ENCODE peak calls at places on chromosomes 12 and 14, in ten cellular contexts. K is mammary epithelial cell; Z is AG09319; M is fibroblast of lung; V is tibial artery; L is GM13977; R is CD4-positive, alpha-beta T cell; U is cardiac muscle cell; I is fibroblast of pulmonary artery; E is left ventricle myocardium inferior. O is an unnamed sample.

GRCh38 chr12:20646239-20646827 is 48.8 kb upstream of the SLCO1C1 start:
- DNase-seq in Z (peak), R (no peak), V (no peak), I (peak), L (peak), K (peak), U (peak), M (peak), E (no peak), O (no peak)

GRCh38 chr14:68312884-68313725 is 479.8 kb downstream of the ZFP36L1 start:
- DNase-seq in M (no peak), U (no peak), V (no peak), Z (no peak), E (no peak), L (peak), R (no peak), K (no peak), I (no peak), O (no peak)

GRCh38 chr12:126667340-126667739 is 1599.6 kb upstream of the TMEM132C start:
- DNase-seq in M (peak), V (no peak), R (no peak), U (no peak), I (peak), E (no peak), Z (peak), L (no peak), K (peak), O (no peak)

GRCh38 chr12:52615208-52615868 is 3.0 kb downstream of the KRT73 start:
- DNase-seq in L (no peak), K (peak), V (no peak), M (peak), E (no peak), Z (no peak), I (no peak), U (no peak), R (no peak), O (no peak)

GRCh38 chr14:38404100-38404541 is 148.2 kb upstream of the CLEC14A start:
- DNase-seq in I (peak), V (no peak), U (no peak), E (no peak), L (no peak), K (no peak), R (no peak), M (peak), Z (peak), O (no peak)

GRCh38 chr14:100896369-100897060 is 7.0 kb downstream of the RTL1 start:
- DNase-seq in U (no peak), M (no peak), L (no peak), Z (no peak), E (no peak), K (no peak), R (no peak), I (no peak), V (no peak), O (no peak)

GRCh38 chr12:119713551-119714031 is 45.7 kb downstream of the PRKAB1 start:
- DNase-seq in R (no peak), L (no peak), K (no peak), V (no peak), M (no peak), Z (no peak), U (no peak), I (no peak), E (no peak), O (no peak)

GRCh38 chr14:55898938-55899337 is 219.3 kb upstream of the PELI2 start:
- DNase-seq in Z (no peak), E (no peak), K (no peak), U (no peak), V (no peak), R (no peak), I (no peak), L (no peak), M (no peak), O (no peak)

GRCh38 chr12:117388865-117389508 is 27.6 kb upstream of the NOS1 start:
- DNase-seq in K (no peak), R (no peak), I (no peak), U (no peak), M (no peak), V (no peak), L (no peak), E (no peak), Z (no peak), O (no peak)

GRCh38 chr12:4283512-4284255 is 10.1 kb downstream of the CCND2 start:
- DNase-seq in U (no peak), R (no peak), Z (no peak), K (no peak), E (no peak), L (no peak), V (no peak), M (no peak), I (no peak), O (no peak)

GRCh38 chr14:76687611-76688372 is 73.5 kb upstream of the VASH1 start:
- DNase-seq in I (no peak), L (no peak), M (peak), V (no peak), K (peak), U (no peak), E (no peak), R (no peak), Z (no peak), O (no peak)

GRCh38 chr12:98656289-98657101 is 11.4 kb downstream of the APAF1 start:
- DNase-seq in R (no peak), M (peak), K (peak), Z (no peak), U (no peak), V (no peak), E (no peak), L (peak), I (peak), O (no peak)

GRCh38 chr14:103708750-103709187 is 6.5 kb downstream of the XRCC3 start:
- DNase-seq in M (no peak), V (no peak), K (no peak), Z (no peak), R (no peak), E (peak), L (no peak), U (no peak), I (no peak), O (no peak)

GRCh38 chr14:46490150-46490769 is 161.3 kb downstream of the RPL10L start:
- DNase-seq in K (no peak), L (peak), V (no peak), I (no peak), E (no peak), Z (no peak), U (peak), R (no peak), M (no peak), O (no peak)
- TF ChIP-seq CTCF in K (no peak), L (peak), V (no peak), I (no peak), E (no peak), Z (no peak), U (peak), R (no peak), M (no peak), O (no peak)

DNA sequence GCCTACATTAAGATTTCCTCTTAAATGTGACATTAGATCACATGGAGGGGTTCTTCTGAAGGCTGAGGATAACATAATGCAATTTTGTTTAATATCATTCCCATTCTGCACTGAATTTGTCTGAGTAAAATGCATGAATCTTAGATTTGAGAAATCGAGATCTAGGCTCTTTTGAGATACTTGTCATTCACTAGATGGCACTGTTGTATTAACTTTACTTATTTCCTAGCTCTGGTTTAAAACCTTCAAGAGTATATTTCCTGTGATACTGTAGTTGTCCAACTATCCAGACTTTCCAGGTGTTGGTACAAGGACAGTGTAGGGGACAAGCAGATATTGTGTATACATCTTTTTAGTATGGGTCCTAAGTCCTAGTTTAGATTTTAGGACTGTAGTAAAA is 91.7 kb upstream of the SEL1L start:
- DNase-seq in K (peak), I (peak), U (peak), E (no peak), L (peak), R (no peak), Z (no peak), V (no peak), M (no peak), O (no peak)
- TF ChIP-seq CTCF in K (peak), I (no peak), U (no peak), E (peak), L (peak), R (no peak), Z (no peak), V (peak), M (no peak), O (no peak)

GRCh38 chr14:104773505-104774452 is 20.8 kb downstream of the SIVA1 start:
- DNase-seq in K (no peak), E (no peak), R (no peak), V (no peak), Z (no peak), L (no peak), M (no peak), I (no peak), U (no peak), O (no peak)
- TF ChIP-seq CTCF in K (no peak), E (no peak), R (no peak), V (no peak), Z (no peak), L (no peak), M (no peak), I (no peak), U (no peak), O (no peak)

GRCh38 chr14:40129162-40129561 is 696.9 kb upstream of the FBXO33 start:
- DNase-seq in L (no peak), M (no peak), Z (no peak), V (no peak), K (no peak), U (no peak), I (no peak), R (no peak), E (no peak), O (no peak)
- TF ChIP-seq CTCF in L (no peak), M (no peak), Z (no peak), V (no peak), K (no peak), U (no peak), I (no peak), R (no peak), E (no peak), O (no peak)